ENCODE peak calls at places on chromosomes 1 and 21, in five cellular contexts. One of them, this sample, is unnamed.

GRCh38 chr1:2797741-2798016 is 3.8 kb downstream of the TTC34 start:
- DNase-seq in HepG2: no peak
- DNase-seq in HEK293T: no peak
- DNase-seq in GM12878: no peak
- DNase-seq in H1: no peak
- DNase-seq in this sample: no peak

GRCh38 chr1:210384625-210385024 is 55.9 kb downstream of the HHAT start:
- DNase-seq in H1: no peak
- DNase-seq in HepG2: no peak
- DNase-seq in GM12878: no peak
- DNase-seq in HEK293T: no peak
- DNase-seq in this sample: no peak

GRCh38 chr1:219555031-219555667 is 57.8 kb downstream of the ZC3H11B start:
- DNase-seq in GM12878: no peak
- DNase-seq in HEK293T: peak
- DNase-seq in H1: no peak
- DNase-seq in HepG2: no peak
- DNase-seq in this sample: peak

GRCh38 chr1:151831605-151832004 is at the start of gene RORC:
- DNase-seq in GM12878: no peak
- DNase-seq in HepG2: peak
- DNase-seq in HEK293T: no peak
- DNase-seq in H1: no peak
- DNase-seq in this sample: no peak

GRCh38 chr21:39664586-39664985 is 51.8 kb downstream of the B3GALT5 start:
- DNase-seq in HepG2: no peak
- DNase-seq in H1: no peak
- DNase-seq in GM12878: no peak
- DNase-seq in HEK293T: no peak
- DNase-seq in this sample: no peak

GRCh38 chr1:34987018-34987417 is 1.9 kb upstream of the TMEM35B start:
- DNase-seq in HepG2: no peak
- DNase-seq in GM12878: no peak
- DNase-seq in H1: no peak
- DNase-seq in HEK293T: no peak
- DNase-seq in this sample: no peak

GRCh38 chr21:44267655-44268142 is 6.0 kb upstream of the DNMT3L start:
- DNase-seq in HEK293T: no peak
- DNase-seq in GM12878: peak
- DNase-seq in HepG2: peak
- DNase-seq in H1: peak
- DNase-seq in this sample: no peak

GRCh38 chr1:27556781-27557595 is 47.0 kb downstream of the AHDC1 start:
- DNase-seq in GM12878: no peak
- DNase-seq in H1: peak
- DNase-seq in HepG2: peak
- DNase-seq in HEK293T: peak
- DNase-seq in this sample: peak

GRCh38 chr1:154791292-154792278 is 78.5 kb downstream of the KCNN3 start:
- DNase-seq in HepG2: no peak
- DNase-seq in GM12878: peak
- DNase-seq in H1: no peak
- DNase-seq in HEK293T: peak
- DNase-seq in this sample: no peak

GRCh38 chr1:245153645-245154428 is 948 bp upstream of the KIF26B start:
- DNase-seq in GM12878: no peak
- DNase-seq in H1: peak
- DNase-seq in HEK293T: no peak
- DNase-seq in HepG2: no peak
- DNase-seq in this sample: no peak
- TF ChIP-seq SUZ12 in GM12878: peak
- TF ChIP-seq SUZ12 in H1: peak
- TF ChIP-seq SUZ12 in HEK293T: no peak
- TF ChIP-seq SUZ12 in HepG2: no peak
- TF ChIP-seq SUZ12 in this sample: no peak

DNA sequence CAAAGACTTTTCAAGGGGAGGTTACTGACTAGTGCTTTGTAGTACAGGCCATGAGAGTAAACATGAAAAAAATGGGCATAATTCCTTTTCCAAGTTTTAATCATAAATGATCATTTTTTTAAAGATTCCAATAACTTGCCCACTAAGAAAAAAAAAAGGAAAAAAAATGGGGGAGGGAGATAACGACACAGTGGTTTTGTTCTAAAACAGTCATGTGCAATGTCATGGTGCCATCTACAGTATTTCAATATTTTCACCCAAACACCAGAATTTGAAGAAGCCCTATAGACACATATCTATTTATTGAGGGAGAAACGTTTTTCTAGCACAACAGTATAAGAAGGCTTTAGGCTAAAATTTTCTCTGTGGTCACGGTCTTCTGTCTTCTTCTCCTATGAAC is 250.2 kb downstream of the LTN1 start:
- DNase-seq in H1: no peak
- DNase-seq in HEK293T: no peak
- DNase-seq in HepG2: no peak
- DNase-seq in GM12878: no peak
- DNase-seq in this sample: no peak
- TF ChIP-seq SUZ12 in H1: no peak
- TF ChIP-seq SUZ12 in HEK293T: no peak
- TF ChIP-seq SUZ12 in HepG2: no peak
- TF ChIP-seq SUZ12 in GM12878: no peak
- TF ChIP-seq SUZ12 in this sample: no peak

DNA sequence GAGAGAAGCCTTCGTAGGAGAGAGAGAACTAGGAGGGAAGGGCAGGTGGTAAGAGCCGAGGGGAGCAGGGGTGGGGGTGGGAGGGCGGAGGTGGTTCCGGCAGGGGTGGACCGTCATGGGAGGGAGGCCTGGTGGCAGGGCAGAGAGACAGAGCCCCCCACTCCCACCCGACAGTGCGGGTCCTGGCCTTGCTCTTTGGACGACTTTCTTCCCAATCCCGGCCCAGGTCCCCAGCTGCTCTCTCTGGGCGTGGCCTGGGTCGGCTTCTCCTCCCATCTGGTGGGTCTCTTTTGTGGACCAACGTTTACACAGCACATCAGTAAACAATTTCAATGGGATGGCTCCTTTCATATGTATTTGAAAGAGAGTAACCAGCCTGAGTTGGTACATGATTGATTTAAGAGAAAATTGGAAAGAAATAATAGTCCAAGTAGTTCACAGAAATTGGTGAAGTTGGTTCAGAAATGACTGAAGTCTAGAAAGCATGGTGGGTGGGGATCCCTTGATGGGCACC is 56.9 kb downstream of the LDLRAD2 start:
- DNase-seq in HEK293T: no peak
- DNase-seq in H1: no peak
- DNase-seq in HepG2: peak
- DNase-seq in GM12878: no peak
- DNase-seq in this sample: no peak
- TF ChIP-seq SUZ12 in HEK293T: no peak
- TF ChIP-seq SUZ12 in H1: no peak
- TF ChIP-seq SUZ12 in HepG2: no peak
- TF ChIP-seq SUZ12 in GM12878: no peak
- TF ChIP-seq SUZ12 in this sample: no peak

DNA sequence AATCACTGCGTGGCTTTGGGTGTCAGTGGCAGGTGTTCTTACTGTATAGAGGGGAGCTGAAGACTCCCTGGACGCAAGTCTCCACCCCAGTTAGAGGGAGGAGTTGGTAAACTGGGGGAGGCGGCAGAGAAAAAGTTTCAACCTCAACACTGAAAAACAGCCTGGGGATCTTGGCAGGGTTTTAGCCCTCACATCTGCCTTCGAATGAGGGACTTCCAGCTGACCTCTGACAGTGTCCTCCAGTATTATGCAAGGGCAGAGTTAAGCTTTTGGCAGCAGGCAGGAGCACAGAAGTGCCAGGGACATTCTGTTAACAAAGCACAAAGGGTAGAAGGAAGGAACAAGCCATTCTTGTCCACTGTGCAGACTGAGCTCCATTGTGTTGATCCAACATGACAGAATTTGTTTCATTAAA is 41.2 kb upstream of the RAB4A start:
- DNase-seq in GM12878: no peak
- DNase-seq in HEK293T: no peak
- DNase-seq in H1: peak
- DNase-seq in HepG2: peak
- DNase-seq in this sample: no peak
- TF ChIP-seq SUZ12 in GM12878: no peak
- TF ChIP-seq SUZ12 in HEK293T: no peak
- TF ChIP-seq SUZ12 in H1: no peak
- TF ChIP-seq SUZ12 in HepG2: no peak
- TF ChIP-seq SUZ12 in this sample: no peak

GRCh38 chr1:237681210-237681609 is 209.5 kb downstream of the ZP4 start:
- DNase-seq in GM12878: no peak
- DNase-seq in H1: no peak
- DNase-seq in HEK293T: no peak
- DNase-seq in HepG2: no peak
- DNase-seq in this sample: no peak
- TF ChIP-seq SUZ12 in GM12878: no peak
- TF ChIP-seq SUZ12 in H1: no peak
- TF ChIP-seq SUZ12 in HEK293T: no peak
- TF ChIP-seq SUZ12 in HepG2: no peak
- TF ChIP-seq SUZ12 in this sample: no peak

GRCh38 chr1:72438270-72438669 is 155.9 kb upstream of the NEGR1 start:
- DNase-seq in GM12878: no peak
- DNase-seq in HepG2: no peak
- DNase-seq in H1: no peak
- DNase-seq in HEK293T: no peak
- DNase-seq in this sample: no peak

GRCh38 chr1:72442251-72442650 is 159.9 kb upstream of the NEGR1 start:
- DNase-seq in GM12878: no peak
- DNase-seq in HepG2: no peak
- DNase-seq in HEK293T: no peak
- DNase-seq in H1: no peak
- DNase-seq in this sample: no peak

GRCh38 chr1:72435025-72435424 is 152.7 kb upstream of the NEGR1 start:
- DNase-seq in HepG2: no peak
- DNase-seq in H1: no peak
- DNase-seq in HEK293T: no peak
- DNase-seq in GM12878: no peak
- DNase-seq in this sample: no peak

GRCh38 chr1:72434070-72434469 is 151.7 kb upstream of the NEGR1 start:
- DNase-seq in H1: no peak
- DNase-seq in HepG2: no peak
- DNase-seq in HEK293T: no peak
- DNase-seq in GM12878: no peak
- DNase-seq in this sample: no peak

GRCh38 chr1:72439036-72439435 is 156.7 kb upstream of the NEGR1 start:
- DNase-seq in HepG2: no peak
- DNase-seq in H1: no peak
- DNase-seq in HEK293T: no peak
- DNase-seq in GM12878: no peak
- DNase-seq in this sample: no peak
- TF ChIP-seq SUZ12 in HepG2: no peak
- TF ChIP-seq SUZ12 in H1: no peak
- TF ChIP-seq SUZ12 in HEK293T: no peak
- TF ChIP-seq SUZ12 in GM12878: no peak
- TF ChIP-seq SUZ12 in this sample: no peak

GRCh38 chr1:147316968-147317367 is 74.5 kb downstream of the CHD1L start:
- DNase-seq in HepG2: no peak
- DNase-seq in GM12878: no peak
- DNase-seq in H1: no peak
- DNase-seq in HEK293T: no peak
- DNase-seq in this sample: no peak
- TF ChIP-seq SUZ12 in HepG2: no peak
- TF ChIP-seq SUZ12 in GM12878: no peak
- TF ChIP-seq SUZ12 in H1: no peak
- TF ChIP-seq SUZ12 in HEK293T: no peak
- TF ChIP-seq SUZ12 in this sample: no peak

GRCh38 chr1:16212251-16212961 is at the start of gene ARHGEF19:
- DNase-seq in GM12878: no peak
- DNase-seq in HEK293T: no peak
- DNase-seq in HepG2: no peak
- DNase-seq in H1: peak
- DNase-seq in this sample: no peak

GRCh38 chr1:16210581-16210980 is 1.9 kb downstream of the ARHGEF19 start:
- DNase-seq in HepG2: no peak
- DNase-seq in GM12878: no peak
- DNase-seq in HEK293T: no peak
- DNase-seq in H1: no peak
- DNase-seq in this sample: no peak

GRCh38 chr1:16213013-16213412 is 561 bp upstream of the ARHGEF19 start:
- DNase-seq in HepG2: no peak
- DNase-seq in H1: no peak
- DNase-seq in GM12878: no peak
- DNase-seq in HEK293T: no peak
- DNase-seq in this sample: no peak

GRCh38 chr1:16209847-16210407 is 2.5 kb downstream of the ARHGEF19 start:
- DNase-seq in HEK293T: no peak
- DNase-seq in HepG2: no peak
- DNase-seq in H1: no peak
- DNase-seq in GM12878: no peak
- DNase-seq in this sample: no peak

DNA sequence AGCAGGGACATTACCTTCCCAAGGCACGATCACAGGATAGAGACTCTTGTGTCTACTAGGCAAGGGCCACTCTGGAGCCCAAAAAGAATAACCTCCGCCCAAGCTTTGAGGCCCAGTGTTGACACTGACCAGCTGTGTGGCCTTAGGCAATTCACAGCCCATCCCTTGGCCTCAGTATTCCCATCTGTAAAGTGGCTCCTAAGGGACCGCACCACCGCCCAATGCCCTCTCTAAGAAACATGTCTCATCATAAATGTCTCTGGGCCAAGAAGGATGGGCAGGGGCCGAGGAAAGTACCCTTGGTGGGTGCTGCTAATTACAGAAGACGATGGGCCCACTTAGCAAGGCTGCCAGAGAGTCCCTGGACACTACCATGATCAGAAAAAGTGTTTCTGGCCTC is 628 bp downstream of the ARHGEF19 start:
- DNase-seq in HepG2: no peak
- DNase-seq in GM12878: no peak
- DNase-seq in HEK293T: no peak
- DNase-seq in H1: no peak
- DNase-seq in this sample: no peak
- TF ChIP-seq SUZ12 in HepG2: no peak
- TF ChIP-seq SUZ12 in GM12878: no peak
- TF ChIP-seq SUZ12 in HEK293T: no peak
- TF ChIP-seq SUZ12 in H1: no peak
- TF ChIP-seq SUZ12 in this sample: no peak